ENCODE peak calls at places on chromosomes 5 and 9, in nine cellular contexts. F is upper lobe of right lung; Y is AG20443; S is stimulated activated CD8-positive, alpha-beta memory T cell treated with anti-CD3 and anti-CD28 coated beads, Interleukin-12 subunit alpha, Interleukin-12 subunit beta, amount 100 ng/mL, for 4 hours; E is activated CD8-positive, alpha-beta memory T cell treated with anti-CD3 and anti-CD28 coated beads for 48 hours; K is MV-4-11; G is RPMI8226; Z is uterus; B is activated gamma-delta T cell treated with Interleukin-2 at 50 U/mL for 16 hours. O is an unnamed sample.
A peak's percentile ranks its signal among the peaks of the same experiment; 100 is the strongest.

GRCh38 chr5:33984671-33985124 is at the start of gene SLC45A2:
- DNase-seq in Z (no peak), S (no peak), K (no peak), B (no peak), F (no peak), Y (no peak), E (no peak), G (no peak), O (no peak)

GRCh38 chr5:142684508-142685031 is 1.3 kb downstream of the FGF1 start:
- DNase-seq in S (no peak), F (no peak), Z (no peak), Y (peak; percentile 26), E (no peak), B (no peak), G (no peak), K (no peak), O (no peak)

GRCh38 chr5:157961828-157962390 is 103.0 kb upstream of the CLINT1 start:
- DNase-seq in S (no peak), E (no peak), F (no peak), G (no peak), B (no peak), Y (no peak), K (no peak), Z (no peak), O (no peak)

GRCh38 chr5:2134543-2135299 is 252.0 kb upstream of the IRX4 start:
- DNase-seq in E (no peak), S (no peak), Y (no peak), F (no peak), G (no peak), Z (no peak), B (no peak), K (no peak), O (no peak)

GRCh38 chr5:2286250-2286649 is 403.5 kb upstream of the IRX4 start:
- DNase-seq in G (no peak), E (no peak), B (no peak), K (no peak), S (no peak), F (no peak), Z (no peak), Y (no peak), O (no peak)

GRCh38 chr5:175387144-175387543 is 56.8 kb downstream of the DRD1 start:
- DNase-seq in Y (no peak), G (no peak), F (no peak), Z (no peak), K (no peak), E (no peak), B (no peak), S (no peak), O (no peak)

GRCh38 chr9:69585571-69585970 is 86.6 kb downstream of the APBA1 start:
- DNase-seq in E (no peak), K (no peak), F (no peak), Y (no peak), G (no peak), Z (no peak), S (no peak), B (no peak), O (no peak)

GRCh38 chr5:137252513-137252912 is 246.6 kb downstream of the SPOCK1 start:
- DNase-seq in B (no peak), G (no peak), Y (peak; percentile 33), E (no peak), F (no peak), S (no peak), Z (no peak), K (no peak), O (no peak)

GRCh38 chr5:132000677-132001453 is 10.6 kb downstream of the ACSL6 start:
- DNase-seq in Z (no peak), S (no peak), F (peak; percentile 25), K (peak; percentile 79), Y (no peak), B (peak; percentile 50), E (no peak), G (no peak), O (no peak)

GRCh38 chr5:85340790-85341189 is 956.1 kb upstream of the EDIL3 start:
- DNase-seq in F (no peak), B (no peak), E (no peak), S (no peak), Y (no peak), Z (no peak), K (no peak), G (no peak), O (no peak)

GRCh38 chr9:91190062-91190461 is 171.7 kb downstream of the AUH start:
- DNase-seq in G (no peak), Z (no peak), B (no peak), Y (no peak), E (no peak), F (no peak), S (no peak), K (no peak), O (no peak)

GRCh38 chr5:139901971-139902370 is 106.4 kb downstream of the PSD2 start:
- DNase-seq in Z (no peak), Y (no peak), E (no peak), F (peak; percentile 40), K (no peak), B (no peak), S (no peak), G (no peak), O (no peak)

GRCh38 chr9:130417602-130418001 is 27.2 kb upstream of the ASS1 start:
- DNase-seq in Y (no peak), S (no peak), F (no peak), Z (no peak), E (no peak), B (no peak), G (peak; percentile 65), K (no peak), O (no peak)

GRCh38 chr5:78320461-78320860 is 26.0 kb upstream of the AP3B1 start:
- DNase-seq in S (no peak), Y (peak; percentile 43), B (no peak), F (no peak), K (peak; percentile 9), G (peak; percentile 34), E (no peak), Z (no peak), O (no peak)

GRCh38 chr9:95880011-95880690 is 4.7 kb downstream of the ERCC6L2 start:
- DNase-seq in E (no peak), Z (no peak), S (no peak), Y (no peak), G (no peak), B (no peak), F (no peak), K (no peak), O (no peak)

GRCh38 chr9:14302405-14302804 is 11.5 kb downstream of the NFIB start:
- DNase-seq in F (no peak), K (no peak), G (no peak), Y (no peak), Z (no peak), E (no peak), S (no peak), B (no peak), O (no peak)

GRCh38 chr9:112852741-112853505 is 37.8 kb downstream of the SLC46A2 start:
- DNase-seq in K (peak; percentile 53), B (no peak), S (no peak), F (no peak), E (no peak), Y (no peak), G (no peak), Z (no peak), O (no peak)

GRCh38 chr5:13814293-13814692 is 130.2 kb downstream of the DNAH5 start:
- DNase-seq in S (no peak), F (no peak), Z (no peak), Y (no peak), B (no peak), G (no peak), E (no peak), K (no peak), O (no peak)

GRCh38 chr5:146447734-146448380 is 724 bp downstream of the TCERG1 start:
- DNase-seq in K (peak; percentile 49), B (no peak), S (no peak), E (no peak), Z (no peak), F (no peak), Y (no peak), G (peak; percentile 66), O (no peak)

GRCh38 chr9:101477736-101478135 is 42.2 kb upstream of the ALDOB start:
- DNase-seq in K (no peak), B (no peak), F (no peak), Y (peak; percentile 47), G (no peak), S (no peak), Z (no peak), E (no peak), O (no peak)

GRCh38 chr5:172782169-172783039 is 11.4 kb upstream of the DUSP1 start:
- DNase-seq in B (no peak), Y (no peak), Z (no peak), F (no peak), E (no peak), K (no peak), G (no peak), S (no peak), O (no peak)

GRCh38 chr5:55864606-55865541 is 13.7 kb downstream of the IL31RA start:
- DNase-seq in K (peak; percentile 97), S (no peak), Z (no peak), B (no peak), F (no peak), E (no peak), G (no peak), Y (no peak), O (no peak)

GRCh38 chr9:85038824-85039540 is 369.5 kb downstream of the NTRK2 start:
- DNase-seq in K (no peak), S (no peak), F (no peak), B (no peak), E (no peak), G (no peak), Y (no peak), Z (no peak), O (no peak)